ENCODE peak calls at places on chromosomes 3 and 15, in six cellular contexts. Y, F, P, G, A and C are unnamed samples.

GRCh38 chr3:72245183-72245811 is 460.3 kb upstream of the PROK2 start:
- DNase-seq in F (no peak), Y (peak; percentile 35), P (peak; percentile 23), A (peak; percentile 51), G (peak; percentile 92), C (peak; percentile 86)

GRCh38 chr3:188152660-188153497 is 1.1 kb upstream of the LPP start:
- DNase-seq in Y (peak; percentile 86), P (peak; percentile 43), A (peak; percentile 13), F (peak; percentile 44), G (peak; percentile 82), C (peak; percentile 66)

GRCh38 chr3:136883967-136884720 is 22.1 kb downstream of the NCK1 start:
- DNase-seq in G (no peak), P (no peak), F (no peak), Y (no peak), A (no peak), C (no peak)

GRCh38 chr3:61237858-61238257 is 13.4 kb downstream of the FHIT start:
- DNase-seq in A (no peak), F (no peak), G (no peak), P (no peak), Y (no peak), C (no peak)

GRCh38 chr3:55524565-55525244 is 37.6 kb upstream of the WNT5A start:
- DNase-seq in G (no peak), A (no peak), P (no peak), F (no peak), Y (peak; percentile 83), C (no peak)

GRCh38 chr15:39238443-39238842 is 342.4 kb upstream of the THBS1 start:
- DNase-seq in P (no peak), Y (no peak), F (no peak), G (no peak), A (no peak), C (no peak)

GRCh38 chr3:100103558-100104441 is 10.5 kb downstream of the FILIP1L start:
- DNase-seq in A (no peak), P (no peak), Y (peak; percentile 26), F (no peak), G (no peak), C (no peak)

GRCh38 chr15:68303560-68304436 is 26.3 kb downstream of the FEM1B start:
- DNase-seq in Y (peak; percentile 57), P (no peak), F (no peak), G (peak; percentile 66), A (no peak), C (no peak)

GRCh38 chr3:134364936-134365765 is 9.1 kb downstream of the AMOTL2 start:
- DNase-seq in P (no peak), Y (peak; percentile 56), F (peak; percentile 4), A (no peak), G (peak; percentile 62), C (no peak)

GRCh38 chr3:136811701-136812100 is 7.2 kb upstream of the SLC35G2 start:
- DNase-seq in F (no peak), A (no peak), Y (no peak), G (no peak), P (no peak), C (no peak)

GRCh38 chr15:63264685-63265302 is 12.6 kb upstream of the APH1B start:
- DNase-seq in F (no peak), Y (peak; percentile 64), P (no peak), A (peak; percentile 40), G (no peak), C (no peak)
- H3K4me1 ChIP-seq in F (no peaks in the 10 kb centered on the region), Y (no peaks in the 10 kb centered on the region), P (no peaks in the 10 kb centered on the region), A (no peaks in the 10 kb centered on the region), G (no peaks in the 10 kb centered on the region), C (no peaks in the 10 kb centered on the region)

DNA sequence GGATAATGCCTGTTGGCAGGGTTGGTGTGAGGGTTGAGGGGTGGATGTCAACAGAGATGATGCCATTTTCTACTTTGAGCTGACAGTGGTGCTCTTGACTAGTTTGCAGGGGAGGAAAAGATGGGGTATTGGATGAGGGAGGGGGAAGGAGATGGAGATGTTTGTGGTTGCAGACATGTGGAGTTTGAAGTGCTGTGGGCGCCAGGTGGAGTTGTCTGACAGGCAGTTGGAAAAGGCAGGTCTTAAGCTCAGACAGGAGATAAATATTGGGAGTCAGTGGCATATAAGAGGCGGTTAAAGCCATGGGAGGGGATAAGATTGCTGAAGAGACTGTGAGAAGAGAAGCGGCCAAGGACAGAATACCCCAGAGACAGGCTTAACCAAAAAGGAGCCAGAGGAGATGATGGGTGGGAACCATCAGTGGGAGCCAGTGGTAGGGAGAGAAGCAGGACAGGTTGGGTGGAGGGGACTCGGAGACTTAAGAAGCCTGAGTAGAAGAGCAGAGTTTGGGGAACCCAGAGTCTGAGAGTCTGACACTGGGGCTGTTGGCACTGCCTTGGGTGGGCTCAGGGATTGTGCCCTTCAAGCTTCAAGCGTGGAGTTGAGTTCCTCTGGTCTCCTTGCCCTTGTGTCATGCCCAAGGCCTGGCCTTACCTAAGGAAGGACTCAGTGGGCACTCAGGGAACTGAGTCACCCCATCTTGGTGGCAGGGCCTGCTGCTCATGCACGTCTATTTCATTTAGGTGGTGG is 13.9 kb downstream of the COPG1 start:
- DNase-seq in A (no peak), G (peak; percentile 42), Y (no peak), P (no peak), F (no peak), C (no peak)
- H3K36me3 ChIP-seq in A (peaks cover 66% of the 10 kb centered on the region), G (peaks cover 91% of the 10 kb centered on the region), Y (peaks cover 87% of the 10 kb centered on the region), P (peaks cover 59% of the 10 kb centered on the region), F (no peaks in the 10 kb centered on the region), C (peaks cover 29% of the 10 kb centered on the region)

DNA sequence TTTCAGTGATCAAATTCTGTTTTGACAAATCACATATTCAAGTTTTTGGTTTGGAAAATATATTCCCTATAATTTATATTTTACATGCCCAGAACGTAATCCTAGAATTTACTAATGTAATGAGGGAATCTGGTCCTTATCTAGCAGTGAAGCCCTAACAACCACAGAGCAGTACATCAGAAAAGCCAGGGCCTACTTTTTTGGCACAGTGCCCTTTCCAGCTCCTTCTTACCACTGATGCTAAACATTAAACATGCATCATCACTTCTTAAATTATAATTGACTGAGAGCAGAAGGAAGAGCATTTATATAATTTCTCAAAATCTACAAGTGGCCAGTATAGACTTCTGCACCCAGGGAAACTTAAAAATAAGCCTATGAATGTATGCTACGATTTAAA is 66.7 kb downstream of the FBXL22 start:
- DNase-seq in A (peak; percentile 39), Y (no peak), G (no peak), F (no peak), P (no peak), C (no peak)
- H3K4me1 ChIP-seq in A (no peaks in the 10 kb centered on the region), Y (no peaks in the 10 kb centered on the region), G (no peaks in the 10 kb centered on the region), F (no peaks in the 10 kb centered on the region), P (no peaks in the 10 kb centered on the region), C (no peaks in the 10 kb centered on the region)

GRCh38 chr15:52651868-52652267 is 27.3 kb downstream of the ATOSA start:
- DNase-seq in Y (peak; percentile 91), F (peak; percentile 84), P (peak; percentile 63), G (peak; percentile 76), A (peak; percentile 71), C (peak; percentile 70)
- H3K36me3 ChIP-seq in Y (peaks cover 17% of the 10 kb centered on the region), F (no peaks in the 10 kb centered on the region), P (no peaks in the 10 kb centered on the region), G (no peaks in the 10 kb centered on the region), A (peaks cover 14% of the 10 kb centered on the region), C (no peaks in the 10 kb centered on the region)

DNA sequence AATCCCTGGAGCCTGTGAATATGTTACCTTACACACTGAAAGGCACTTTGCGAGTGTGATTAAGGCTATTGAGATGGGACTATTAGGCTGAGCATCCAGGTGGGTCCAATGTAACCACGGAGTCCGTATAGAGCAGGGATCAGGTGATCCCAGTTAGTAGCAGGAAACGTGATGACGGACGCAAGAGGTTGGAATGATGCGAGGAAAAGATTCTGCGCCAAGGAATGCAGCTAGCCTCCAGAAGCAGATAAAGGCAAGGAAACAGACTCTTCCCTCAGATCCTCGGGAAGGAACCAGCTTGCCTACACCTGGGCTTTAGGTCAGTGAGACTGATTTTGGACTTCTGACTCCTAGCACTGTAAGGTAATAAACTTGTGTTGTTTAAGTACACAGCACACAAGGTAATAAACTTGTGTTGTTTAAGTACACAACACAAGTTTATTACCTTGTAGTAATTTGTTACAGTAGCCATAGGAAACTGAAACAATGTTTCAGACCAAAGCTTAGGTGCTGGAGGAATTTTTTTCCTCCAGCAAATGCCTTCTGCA is 125.0 kb downstream of the CHST2 start:
- DNase-seq in F (no peak), P (no peak), G (no peak), A (no peak), Y (no peak), C (no peak)
- H3K4me1 ChIP-seq in F (peaks cover 6% of the 10 kb centered on the region), P (no peaks in the 10 kb centered on the region), G (peaks cover 12% of the 10 kb centered on the region), A (no peaks in the 10 kb centered on the region), Y (peaks cover 19% of the 10 kb centered on the region), C (peaks cover 2% of the 10 kb centered on the region)

DNA sequence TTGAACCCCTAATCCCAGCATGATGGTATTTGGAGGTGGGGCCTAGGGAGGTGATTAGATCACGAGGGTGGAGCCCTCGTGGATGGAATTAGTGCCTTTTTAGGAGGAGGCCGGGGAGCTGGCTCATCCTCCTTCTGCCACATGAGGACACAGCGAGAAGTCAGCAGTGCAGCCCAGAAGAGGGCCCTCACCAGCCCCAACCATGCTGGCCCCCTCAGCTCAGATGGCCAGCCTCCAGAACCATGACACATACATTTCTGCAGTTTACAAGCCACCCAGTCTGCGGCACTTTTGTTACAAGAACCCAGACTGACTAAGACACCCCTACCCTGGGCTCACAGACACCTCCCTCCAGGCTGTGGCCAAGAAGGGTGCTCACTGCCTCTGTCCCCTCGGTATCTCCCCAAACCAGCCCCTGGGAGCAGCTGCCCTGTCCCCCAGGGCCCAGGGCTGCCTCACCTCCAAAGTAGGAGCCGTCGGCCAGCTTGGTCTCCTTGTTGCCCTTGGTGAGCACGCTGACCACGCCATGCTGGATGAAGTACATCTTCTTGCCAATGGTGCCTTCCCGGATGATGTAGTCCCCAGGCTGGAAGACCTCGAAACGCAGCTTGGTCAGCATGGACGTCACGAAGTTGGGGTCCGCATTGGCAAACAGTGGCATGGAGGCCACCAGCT is 44.1 kb downstream of the HCN4 start:
- DNase-seq in Y (no peak), P (no peak), F (no peak), G (peak; percentile 50), A (no peak), C (peak; percentile 74)
- H3K36me3 ChIP-seq in Y (no peaks in the 10 kb centered on the region), P (no peaks in the 10 kb centered on the region), F (no peaks in the 10 kb centered on the region), G (no peaks in the 10 kb centered on the region), A (no peaks in the 10 kb centered on the region), C (no peaks in the 10 kb centered on the region)

GRCh38 chr3:23656199-23656598 is 149.6 kb upstream of the UBE2E1 start:
- DNase-seq in A (no peak), Y (no peak), G (no peak), F (no peak), P (no peak), C (no peak)
- H3K4me1 ChIP-seq in A (peaks cover 5% of the 10 kb centered on the region), Y (peaks cover under 1% of the 10 kb centered on the region), G (no peaks in the 10 kb centered on the region), F (no peaks in the 10 kb centered on the region), P (no peaks in the 10 kb centered on the region), C (no peaks in the 10 kb centered on the region)

GRCh38 chr3:179706233-179706632 is 53.4 kb downstream of the USP13 start:
- DNase-seq in A (no peak), P (no peak), F (no peak), Y (peak; percentile 10), G (no peak), C (no peak)

GRCh38 chr3:179715582-179715981 is 62.7 kb downstream of the USP13 start:
- DNase-seq in F (no peak), A (no peak), G (no peak), P (no peak), Y (no peak), C (no peak)

GRCh38 chr3:179713643-179714090 is 60.8 kb downstream of the USP13 start:
- DNase-seq in G (no peak), F (peak; percentile 35), A (no peak), P (no peak), Y (peak; percentile 43), C (no peak)

GRCh38 chr3:179710079-179710478 is 57.2 kb downstream of the USP13 start:
- DNase-seq in A (no peak), G (no peak), P (no peak), F (peak; percentile 27), Y (no peak), C (no peak)
- H3K36me3 ChIP-seq in A (peaks cover 25% of the 10 kb centered on the region), G (peaks cover 5% of the 10 kb centered on the region), P (no peaks in the 10 kb centered on the region), F (peaks cover 18% of the 10 kb centered on the region), Y (peaks cover 4% of the 10 kb centered on the region), C (peaks cover 4% of the 10 kb centered on the region)

GRCh38 chr3:57064615-57065014 is 4.2 kb downstream of the SPATA12 start:
- DNase-seq in Y (no peak), P (no peak), G (no peak), F (no peak), A (no peak), C (no peak)
- H3K4me1 ChIP-seq in Y (peaks cover 26% of the 10 kb centered on the region), P (no peaks in the 10 kb centered on the region), G (peaks cover 10% of the 10 kb centered on the region), F (peaks cover 19% of the 10 kb centered on the region), A (peaks cover 2% of the 10 kb centered on the region), C (no peaks in the 10 kb centered on the region)